ENCODE peak calls at places on chromosomes 7 and 10, in eight cellular contexts. One of them, this sample, is unnamed.

GRCh38 chr7:108308276-108308675 is 148.0 kb downstream of the NRCAM start:
- DNase-seq in GM10248: no peak
- DNase-seq in activated CD8-positive, alpha-beta memory T cell treated with anti-CD3 and anti-CD28 coated beads for 24 hours: no peak
- DNase-seq in EL: no peak
- DNase-seq in HTR-8/SVneo: no peak
- DNase-seq in stimulated activated CD4-positive, alpha-beta T cell treated with anti-CD3 and anti-CD28 coated beads, Interleukin-12 subunit alpha, Interleukin-12 subunit beta, amount 100 ng/mL, for 48 hours: no peak
- DNase-seq in adipocyte: peak; percentile 33
- DNase-seq in myocyte: no peak
- DNase-seq in this sample: no peak

GRCh38 chr10:28285816-28286215 is 17.0 kb downstream of the MPP7 start:
- DNase-seq in stimulated activated CD4-positive, alpha-beta T cell treated with anti-CD3 and anti-CD28 coated beads, Interleukin-12 subunit alpha, Interleukin-12 subunit beta, amount 100 ng/mL, for 48 hours: no peak
- DNase-seq in EL: no peak
- DNase-seq in HTR-8/SVneo: no peak
- DNase-seq in activated CD8-positive, alpha-beta memory T cell treated with anti-CD3 and anti-CD28 coated beads for 24 hours: no peak
- DNase-seq in GM10248: no peak
- DNase-seq in myocyte: no peak
- DNase-seq in adipocyte: no peak
- DNase-seq in this sample: no peak

GRCh38 chr7:124057872-124058271 is 25.0 kb upstream of the TMEM229A start:
- DNase-seq in myocyte: no peak
- DNase-seq in stimulated activated CD4-positive, alpha-beta T cell treated with anti-CD3 and anti-CD28 coated beads, Interleukin-12 subunit alpha, Interleukin-12 subunit beta, amount 100 ng/mL, for 48 hours: no peak
- DNase-seq in GM10248: no peak
- DNase-seq in HTR-8/SVneo: no peak
- DNase-seq in adipocyte: no peak
- DNase-seq in activated CD8-positive, alpha-beta memory T cell treated with anti-CD3 and anti-CD28 coated beads for 24 hours: no peak
- DNase-seq in EL: no peak
- DNase-seq in this sample: no peak

GRCh38 chr7:158957921-158958471 is 101.6 kb downstream of the DYNC2I1 start:
- DNase-seq in adipocyte: no peak
- DNase-seq in GM10248: no peak
- DNase-seq in myocyte: no peak
- DNase-seq in HTR-8/SVneo: no peak
- DNase-seq in EL: no peak
- DNase-seq in activated CD8-positive, alpha-beta memory T cell treated with anti-CD3 and anti-CD28 coated beads for 24 hours: peak; percentile 63
- DNase-seq in stimulated activated CD4-positive, alpha-beta T cell treated with anti-CD3 and anti-CD28 coated beads, Interleukin-12 subunit alpha, Interleukin-12 subunit beta, amount 100 ng/mL, for 48 hours: peak; percentile 14
- DNase-seq in this sample: peak; percentile 76

GRCh38 chr7:30899066-30899465 is 12.6 kb upstream of the AQP1 start:
- DNase-seq in adipocyte: no peak
- DNase-seq in HTR-8/SVneo: no peak
- DNase-seq in GM10248: no peak
- DNase-seq in EL: no peak
- DNase-seq in activated CD8-positive, alpha-beta memory T cell treated with anti-CD3 and anti-CD28 coated beads for 24 hours: no peak
- DNase-seq in myocyte: no peak
- DNase-seq in stimulated activated CD4-positive, alpha-beta T cell treated with anti-CD3 and anti-CD28 coated beads, Interleukin-12 subunit alpha, Interleukin-12 subunit beta, amount 100 ng/mL, for 48 hours: no peak
- DNase-seq in this sample: no peak

GRCh38 chr7:108108131-108108530 is 22.0 kb downstream of the LAMB4 start:
- DNase-seq in stimulated activated CD4-positive, alpha-beta T cell treated with anti-CD3 and anti-CD28 coated beads, Interleukin-12 subunit alpha, Interleukin-12 subunit beta, amount 100 ng/mL, for 48 hours: no peak
- DNase-seq in HTR-8/SVneo: no peak
- DNase-seq in activated CD8-positive, alpha-beta memory T cell treated with anti-CD3 and anti-CD28 coated beads for 24 hours: no peak
- DNase-seq in myocyte: no peak
- DNase-seq in EL: no peak
- DNase-seq in GM10248: no peak
- DNase-seq in adipocyte: no peak
- DNase-seq in this sample: no peak

GRCh38 chr7:30936650-30937245 is 25.1 kb downstream of the AQP1 start:
- DNase-seq in stimulated activated CD4-positive, alpha-beta T cell treated with anti-CD3 and anti-CD28 coated beads, Interleukin-12 subunit alpha, Interleukin-12 subunit beta, amount 100 ng/mL, for 48 hours: no peak
- DNase-seq in EL: no peak
- DNase-seq in activated CD8-positive, alpha-beta memory T cell treated with anti-CD3 and anti-CD28 coated beads for 24 hours: peak; percentile 43
- DNase-seq in adipocyte: no peak
- DNase-seq in myocyte: no peak
- DNase-seq in GM10248: no peak
- DNase-seq in HTR-8/SVneo: no peak
- DNase-seq in this sample: no peak

GRCh38 chr7:70092314-70093303 is 494.3 kb downstream of the AUTS2 start:
- DNase-seq in activated CD8-positive, alpha-beta memory T cell treated with anti-CD3 and anti-CD28 coated beads for 24 hours: no peak
- DNase-seq in stimulated activated CD4-positive, alpha-beta T cell treated with anti-CD3 and anti-CD28 coated beads, Interleukin-12 subunit alpha, Interleukin-12 subunit beta, amount 100 ng/mL, for 48 hours: no peak
- DNase-seq in myocyte: peak; percentile 89
- DNase-seq in GM10248: no peak
- DNase-seq in EL: no peak
- DNase-seq in adipocyte: peak; percentile 73
- DNase-seq in HTR-8/SVneo: peak; percentile 11
- DNase-seq in this sample: no peak

GRCh38 chr7:18520450-18521235 is 25.1 kb downstream of the HDAC9 start:
- DNase-seq in myocyte: peak; percentile 66
- DNase-seq in adipocyte: peak; percentile 74
- DNase-seq in GM10248: no peak
- DNase-seq in HTR-8/SVneo: no peak
- DNase-seq in stimulated activated CD4-positive, alpha-beta T cell treated with anti-CD3 and anti-CD28 coated beads, Interleukin-12 subunit alpha, Interleukin-12 subunit beta, amount 100 ng/mL, for 48 hours: no peak
- DNase-seq in EL: peak; percentile 73
- DNase-seq in activated CD8-positive, alpha-beta memory T cell treated with anti-CD3 and anti-CD28 coated beads for 24 hours: no peak
- DNase-seq in this sample: no peak

GRCh38 chr7:484365-485101 is 35.1 kb downstream of the PDGFA start:
- DNase-seq in stimulated activated CD4-positive, alpha-beta T cell treated with anti-CD3 and anti-CD28 coated beads, Interleukin-12 subunit alpha, Interleukin-12 subunit beta, amount 100 ng/mL, for 48 hours: no peak
- DNase-seq in myocyte: no peak
- DNase-seq in HTR-8/SVneo: no peak
- DNase-seq in EL: no peak
- DNase-seq in adipocyte: no peak
- DNase-seq in GM10248: no peak
- DNase-seq in activated CD8-positive, alpha-beta memory T cell treated with anti-CD3 and anti-CD28 coated beads for 24 hours: no peak
- DNase-seq in this sample: no peak

GRCh38 chr7:1646957-1647891 is 22.9 kb upstream of the ELFN1 start:
- DNase-seq in adipocyte: peak; percentile 44
- DNase-seq in stimulated activated CD4-positive, alpha-beta T cell treated with anti-CD3 and anti-CD28 coated beads, Interleukin-12 subunit alpha, Interleukin-12 subunit beta, amount 100 ng/mL, for 48 hours: no peak
- DNase-seq in EL: no peak
- DNase-seq in myocyte: peak; percentile 99
- DNase-seq in GM10248: no peak
- DNase-seq in activated CD8-positive, alpha-beta memory T cell treated with anti-CD3 and anti-CD28 coated beads for 24 hours: no peak
- DNase-seq in HTR-8/SVneo: no peak
- DNase-seq in this sample: no peak

GRCh38 chr10:35448687-35449662 is 112.7 kb downstream of the CCNY start:
- DNase-seq in adipocyte: no peak
- DNase-seq in stimulated activated CD4-positive, alpha-beta T cell treated with anti-CD3 and anti-CD28 coated beads, Interleukin-12 subunit alpha, Interleukin-12 subunit beta, amount 100 ng/mL, for 48 hours: no peak
- DNase-seq in EL: no peak
- DNase-seq in HTR-8/SVneo: no peak
- DNase-seq in GM10248: no peak
- DNase-seq in activated CD8-positive, alpha-beta memory T cell treated with anti-CD3 and anti-CD28 coated beads for 24 hours: no peak
- DNase-seq in myocyte: no peak
- DNase-seq in this sample: no peak

GRCh38 chr7:119640861-119641260 is 632.1 kb upstream of the KCND2 start:
- DNase-seq in adipocyte: no peak
- DNase-seq in myocyte: no peak
- DNase-seq in GM10248: no peak
- DNase-seq in stimulated activated CD4-positive, alpha-beta T cell treated with anti-CD3 and anti-CD28 coated beads, Interleukin-12 subunit alpha, Interleukin-12 subunit beta, amount 100 ng/mL, for 48 hours: no peak
- DNase-seq in HTR-8/SVneo: no peak
- DNase-seq in activated CD8-positive, alpha-beta memory T cell treated with anti-CD3 and anti-CD28 coated beads for 24 hours: no peak
- DNase-seq in EL: no peak
- DNase-seq in this sample: no peak

GRCh38 chr7:14403587-14403986 is 414.1 kb upstream of the ETV1 start:
- DNase-seq in EL: no peak
- DNase-seq in activated CD8-positive, alpha-beta memory T cell treated with anti-CD3 and anti-CD28 coated beads for 24 hours: no peak
- DNase-seq in adipocyte: no peak
- DNase-seq in GM10248: no peak
- DNase-seq in stimulated activated CD4-positive, alpha-beta T cell treated with anti-CD3 and anti-CD28 coated beads, Interleukin-12 subunit alpha, Interleukin-12 subunit beta, amount 100 ng/mL, for 48 hours: no peak
- DNase-seq in HTR-8/SVneo: no peak
- DNase-seq in myocyte: peak; percentile 8
- DNase-seq in this sample: no peak

GRCh38 chr7:116955801-116956514 is 2.7 kb downstream of the ST7 start:
- DNase-seq in EL: no peak
- DNase-seq in stimulated activated CD4-positive, alpha-beta T cell treated with anti-CD3 and anti-CD28 coated beads, Interleukin-12 subunit alpha, Interleukin-12 subunit beta, amount 100 ng/mL, for 48 hours: no peak
- DNase-seq in activated CD8-positive, alpha-beta memory T cell treated with anti-CD3 and anti-CD28 coated beads for 24 hours: no peak
- DNase-seq in myocyte: peak; percentile 36
- DNase-seq in adipocyte: peak; percentile 45
- DNase-seq in GM10248: peak; percentile 64
- DNase-seq in HTR-8/SVneo: no peak
- DNase-seq in this sample: no peak

GRCh38 chr7:153297141-153297540 is 537.6 kb downstream of the ACTR3B start:
- DNase-seq in EL: no peak
- DNase-seq in GM10248: no peak
- DNase-seq in adipocyte: no peak
- DNase-seq in activated CD8-positive, alpha-beta memory T cell treated with anti-CD3 and anti-CD28 coated beads for 24 hours: no peak
- DNase-seq in myocyte: no peak
- DNase-seq in HTR-8/SVneo: no peak
- DNase-seq in stimulated activated CD4-positive, alpha-beta T cell treated with anti-CD3 and anti-CD28 coated beads, Interleukin-12 subunit alpha, Interleukin-12 subunit beta, amount 100 ng/mL, for 48 hours: no peak
- DNase-seq in this sample: no peak

GRCh38 chr10:103546401-103546800 is 52.9 kb downstream of the NEURL1 start:
- DNase-seq in stimulated activated CD4-positive, alpha-beta T cell treated with anti-CD3 and anti-CD28 coated beads, Interleukin-12 subunit alpha, Interleukin-12 subunit beta, amount 100 ng/mL, for 48 hours: no peak
- DNase-seq in HTR-8/SVneo: no peak
- DNase-seq in myocyte: no peak
- DNase-seq in GM10248: no peak
- DNase-seq in EL: no peak
- DNase-seq in adipocyte: no peak
- DNase-seq in activated CD8-positive, alpha-beta memory T cell treated with anti-CD3 and anti-CD28 coated beads for 24 hours: peak; percentile 38
- DNase-seq in this sample: peak; percentile 80

GRCh38 chr10:62106929-62107519 is 161.6 kb downstream of the RTKN2 start:
- DNase-seq in EL: no peak
- DNase-seq in adipocyte: no peak
- DNase-seq in stimulated activated CD4-positive, alpha-beta T cell treated with anti-CD3 and anti-CD28 coated beads, Interleukin-12 subunit alpha, Interleukin-12 subunit beta, amount 100 ng/mL, for 48 hours: no peak
- DNase-seq in myocyte: no peak
- DNase-seq in GM10248: no peak
- DNase-seq in activated CD8-positive, alpha-beta memory T cell treated with anti-CD3 and anti-CD28 coated beads for 24 hours: no peak
- DNase-seq in HTR-8/SVneo: no peak
- DNase-seq in this sample: no peak

GRCh38 chr7:154171422-154171821 is 119.2 kb downstream of the DPP6 start:
- DNase-seq in myocyte: no peak
- DNase-seq in adipocyte: no peak
- DNase-seq in stimulated activated CD4-positive, alpha-beta T cell treated with anti-CD3 and anti-CD28 coated beads, Interleukin-12 subunit alpha, Interleukin-12 subunit beta, amount 100 ng/mL, for 48 hours: no peak
- DNase-seq in EL: no peak
- DNase-seq in GM10248: no peak
- DNase-seq in HTR-8/SVneo: no peak
- DNase-seq in activated CD8-positive, alpha-beta memory T cell treated with anti-CD3 and anti-CD28 coated beads for 24 hours: no peak
- DNase-seq in this sample: no peak

GRCh38 chr7:47942132-47942531 is 6.1 kb downstream of the PKD1L1 start:
- DNase-seq in activated CD8-positive, alpha-beta memory T cell treated with anti-CD3 and anti-CD28 coated beads for 24 hours: no peak
- DNase-seq in myocyte: no peak
- DNase-seq in HTR-8/SVneo: no peak
- DNase-seq in stimulated activated CD4-positive, alpha-beta T cell treated with anti-CD3 and anti-CD28 coated beads, Interleukin-12 subunit alpha, Interleukin-12 subunit beta, amount 100 ng/mL, for 48 hours: no peak
- DNase-seq in GM10248: no peak
- DNase-seq in adipocyte: no peak
- DNase-seq in EL: no peak
- DNase-seq in this sample: no peak

GRCh38 chr10:3526721-3527120 is 258.3 kb downstream of the KLF6 start:
- DNase-seq in HTR-8/SVneo: no peak
- DNase-seq in stimulated activated CD4-positive, alpha-beta T cell treated with anti-CD3 and anti-CD28 coated beads, Interleukin-12 subunit alpha, Interleukin-12 subunit beta, amount 100 ng/mL, for 48 hours: no peak
- DNase-seq in GM10248: no peak
- DNase-seq in EL: peak; percentile 57
- DNase-seq in myocyte: peak; percentile 64
- DNase-seq in activated CD8-positive, alpha-beta memory T cell treated with anti-CD3 and anti-CD28 coated beads for 24 hours: no peak
- DNase-seq in adipocyte: peak; percentile 86
- DNase-seq in this sample: no peak